ENCODE peak calls at places on chromosome 19, in six cellular contexts. N is uterus, W is right lobe of liver, J is tibial nerve, S is IMR-90, P is adrenal gland. Q is an unnamed sample. For H3K27me3 and H3K4me1, the result is how much of the 10 kb centered on the place peaks cover.

GRCh38 chr19:11451942-11452813 is 16.7 kb downstream of the PRKCSH start:
- DNase-seq in N (no peak), W (no peak), J (no peak), S (no peak), P (no peak), Q (no peak)

GRCh38 chr19:8488351-8488750 is 14.1 kb downstream of the PRAM1 start:
- DNase-seq in N (no peak), W (no peak), J (no peak), S (no peak), P (no peak), Q (no peak)

GRCh38 chr19:43555185-43555770 is 20.0 kb downstream of the XRCC1 start:
- DNase-seq in N (peak), W (peak), J (peak), S (peak), P (peak), Q (no peak)

GRCh38 chr19:42185281-42185680 is 32.2 kb downstream of the DEDD2 start:
- DNase-seq in N (no peak), W (no peak), J (no peak), S (peak), P (no peak), Q (no peak)

GRCh38 chr19:4524808-4525562 is 6.7 kb upstream of the PLIN4 start:
- DNase-seq in N (peak), W (no peak), J (peak), S (no peak), P (peak), Q (no peak)

GRCh38 chr19:57403737-57404537 is 7.0 kb upstream of the ZNF17 start:
- DNase-seq in N (no peak), W (no peak), J (no peak), S (no peak), P (no peak), Q (no peak)

GRCh38 chr19:14031719-14032480 is at the start of gene IL27RA:
- DNase-seq in N (peak), W (peak), J (peak), S (peak), P (peak), Q (no peak)

GRCh38 chr19:50050406-50051223 is 24.8 kb downstream of the ZNF473 start:
- DNase-seq in N (peak), W (peak), J (peak), S (peak), P (peak), Q (peak)

GRCh38 chr19:13872695-13873389 is 4.1 kb upstream of the NANOS3 start:
- DNase-seq in N (no peak), W (no peak), J (no peak), S (no peak), P (no peak), Q (no peak)

DNA sequence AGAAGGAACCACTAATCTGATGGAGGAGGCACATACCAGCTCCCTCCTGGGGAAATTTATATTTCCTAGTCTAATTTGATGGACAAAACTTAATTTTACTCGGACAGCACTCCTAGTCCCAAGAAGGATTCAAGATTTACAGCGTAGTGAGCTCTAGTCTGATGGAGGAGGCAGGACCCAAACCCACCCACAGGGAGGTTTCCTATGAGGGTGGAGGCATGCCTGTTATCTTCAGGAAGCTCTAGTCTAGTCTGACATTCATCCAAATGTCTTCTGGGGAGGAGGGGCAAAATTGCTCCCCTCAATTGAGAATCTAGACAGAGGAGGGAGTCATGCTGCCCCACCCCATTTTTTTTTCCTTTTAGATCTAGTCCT is 10.4 kb upstream of the BCL3 start:
- DNase-seq in N (no peak), W (no peak), J (no peak), S (no peak), P (no peak), Q (no peak)
- TF ChIP-seq POLR2A in N (no peak), W (no peak), J (no peak), S (no peak), P (no peak), Q (no peak)

DNA sequence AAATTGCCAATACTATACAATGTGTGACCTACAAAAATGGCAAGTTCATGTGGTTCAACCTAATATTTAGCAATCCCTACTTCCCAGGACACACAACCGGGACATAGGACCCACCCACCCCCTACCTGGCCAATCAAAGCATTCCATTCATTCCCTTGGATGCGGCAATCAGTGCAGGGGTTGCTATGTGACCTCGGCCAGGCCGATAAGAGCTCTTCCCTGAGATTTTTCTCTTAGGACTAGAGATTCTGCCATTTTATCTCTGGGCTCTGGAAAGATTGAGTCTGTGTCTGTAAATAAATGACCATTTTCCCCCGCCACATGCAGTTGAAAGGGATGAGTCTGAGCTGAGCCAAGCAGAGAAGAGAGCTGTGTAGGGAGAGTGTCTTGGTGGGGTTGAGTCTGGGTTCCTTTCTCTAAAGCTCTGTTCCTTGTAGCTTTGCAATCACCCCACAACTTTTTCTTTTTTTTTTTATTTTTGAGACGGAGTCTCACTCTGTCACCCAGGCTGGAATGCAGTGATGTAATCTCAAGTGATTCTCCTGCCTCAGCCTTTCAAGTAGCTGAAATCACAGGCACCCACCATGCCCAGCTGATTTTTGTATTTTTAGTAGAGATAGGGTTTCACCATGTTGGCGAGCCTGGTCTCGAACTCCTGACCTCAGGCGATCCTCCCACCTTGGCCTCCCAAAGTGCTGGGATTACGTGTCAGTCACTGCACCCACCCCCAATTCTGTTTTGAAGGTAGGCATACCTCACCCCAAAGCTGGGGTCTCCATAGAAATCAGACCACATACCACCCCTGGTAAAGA is 7.4 kb downstream of the IFNL1 start:
- DNase-seq in N (no peak), W (no peak), J (no peak), S (no peak), P (no peak), Q (no peak)
- H3K27me3 ChIP-seq in N (under half), W (under half), J (half or more), S (half or more), P (under half), Q (under half)

DNA sequence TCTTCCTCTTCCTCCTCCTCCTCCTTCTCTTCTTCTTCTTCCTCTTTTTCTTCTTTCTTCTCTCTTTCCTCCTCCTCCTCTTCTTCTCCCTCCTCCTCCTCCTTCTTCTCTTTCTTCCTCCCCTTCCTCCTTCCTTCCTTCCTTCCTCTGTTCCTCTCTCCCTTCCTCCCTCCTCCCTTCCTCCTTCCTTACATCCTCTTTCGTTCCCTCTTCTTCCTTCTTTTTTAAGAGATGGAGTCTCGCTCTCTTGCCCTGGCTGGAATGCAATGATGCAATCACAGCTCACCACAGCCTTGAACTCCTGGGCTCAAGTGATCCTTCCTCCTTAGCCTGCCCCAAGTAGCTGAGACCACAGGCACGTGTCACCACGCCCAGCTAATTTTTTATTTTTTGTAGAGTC is 13.2 kb downstream of the EHD2 start:
- DNase-seq in N (no peak), W (no peak), J (no peak), S (peak), P (no peak), Q (no peak)
- H3K4me1 ChIP-seq in N (under half), W (under half), J (half or more), S (under half), P (under half), Q (half or more)

DNA sequence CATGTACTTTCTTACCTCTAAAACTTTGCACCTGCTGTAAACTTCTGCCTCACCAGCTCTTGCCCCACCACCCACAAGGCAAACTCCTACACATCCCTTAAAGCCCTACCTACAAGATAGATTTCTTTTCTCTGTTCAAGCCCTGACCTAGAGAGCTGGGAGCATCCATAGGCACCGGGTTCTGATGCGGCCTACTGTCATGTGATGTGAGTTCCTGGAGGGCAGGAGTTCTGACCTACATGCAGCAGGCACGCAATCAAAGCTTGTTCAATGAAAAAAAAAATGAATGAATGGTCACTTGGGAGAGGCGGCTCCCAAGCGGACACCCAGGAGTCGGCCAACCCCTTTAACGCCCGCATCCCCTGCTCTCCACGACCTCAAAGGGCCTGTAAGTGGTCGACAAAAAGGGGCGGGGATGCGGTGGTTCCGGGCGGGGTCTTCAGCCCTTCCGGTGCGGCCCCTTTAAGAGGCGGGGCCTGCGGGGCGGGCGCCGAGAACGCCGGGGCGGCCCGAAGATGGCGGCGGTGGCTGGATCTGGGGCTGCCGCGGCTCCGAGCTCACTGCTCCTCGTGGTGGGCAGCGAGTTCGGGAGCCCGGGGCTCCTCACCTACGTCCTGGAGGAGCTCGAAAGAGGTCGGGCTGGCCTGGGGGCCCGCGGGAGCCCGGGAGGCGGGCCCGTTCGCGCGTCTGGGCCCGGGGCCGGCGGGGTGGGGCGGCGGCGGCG is at the start of gene MAP1S:
- DNase-seq in N (peak), W (peak), J (no peak), S (peak), P (peak), Q (no peak)
- TF ChIP-seq POLR2A in N (peak), W (peak), J (no peak), S (peak), P (peak), Q (peak)

GRCh38 chr19:10010247-10010691 is at the start of gene COL5A3:
- DNase-seq in N (peak), W (no peak), J (peak), S (peak), P (peak), Q (no peak)
- H3K27me3 ChIP-seq in N (under half), W (under half), J (under half), S (under half), P (under half), Q (under half)

DNA sequence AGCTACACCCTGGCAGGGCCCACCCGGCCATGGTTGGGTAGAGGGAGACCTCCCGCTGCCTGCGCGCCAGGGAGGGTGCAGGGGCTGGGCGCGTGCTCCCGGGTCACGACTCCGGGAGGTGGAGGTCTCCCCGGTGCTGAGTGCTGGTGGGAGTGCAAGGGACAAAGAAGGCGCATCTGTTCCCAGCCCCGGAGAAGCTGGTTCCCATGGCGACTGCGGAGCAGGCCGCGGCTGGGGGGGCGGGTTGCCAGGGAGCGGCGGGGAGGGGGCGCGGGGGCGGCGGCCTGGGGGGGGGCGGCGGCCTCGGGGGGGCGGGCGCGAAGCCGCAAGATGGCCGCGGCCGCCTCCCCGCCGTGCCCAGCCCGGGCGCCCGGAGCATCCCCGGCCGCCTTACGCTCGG is 1.2 kb downstream of the CBARP start:
- DNase-seq in N (no peak), W (no peak), J (no peak), S (no peak), P (no peak), Q (no peak)
- H3K4me1 ChIP-seq in N (under half), W (under half), J (half or more), S (under half), P (under half), Q (under half)